ENCODE peak calls at places on chromosomes 12 and 14, in six cellular contexts. One of them, this sample, is unnamed.
A peak's percentile ranks its signal among the peaks of the same experiment; 100 is the strongest.

GRCh38 chr12:19689801-19690472 is 250.6 kb downstream of the AEBP2 start:
- DNase-seq in lower lobe of right lung: no peak
- DNase-seq in astrocyte of the spinal cord: no peak
- DNase-seq in endothelial cell of umbilical vein: no peak
- DNase-seq in osteoblast: no peak
- DNase-seq in Peyer's patch: no peak
- DNase-seq in this sample: no peak

GRCh38 chr12:58346032-58346632 is 404.8 kb downstream of the ATP23 start:
- DNase-seq in astrocyte of the spinal cord: peak; percentile 67
- DNase-seq in Peyer's patch: no peak
- DNase-seq in osteoblast: no peak
- DNase-seq in endothelial cell of umbilical vein: peak; percentile 58
- DNase-seq in lower lobe of right lung: no peak
- DNase-seq in this sample: no peak

GRCh38 chr14:57247283-57247682 is 21.4 kb downstream of the EXOC5 start:
- DNase-seq in Peyer's patch: no peak
- DNase-seq in lower lobe of right lung: no peak
- DNase-seq in astrocyte of the spinal cord: no peak
- DNase-seq in endothelial cell of umbilical vein: no peak
- DNase-seq in osteoblast: no peak
- DNase-seq in this sample: no peak

GRCh38 chr12:121974026-121974985 is 47.4 kb upstream of the BCL7A start:
- DNase-seq in lower lobe of right lung: no peak
- DNase-seq in astrocyte of the spinal cord: no peak
- DNase-seq in Peyer's patch: no peak
- DNase-seq in osteoblast: peak; percentile 62
- DNase-seq in endothelial cell of umbilical vein: no peak
- DNase-seq in this sample: peak; percentile 52

GRCh38 chr12:111406474-111407370 is 999 bp downstream of the SH2B3 start:
- DNase-seq in osteoblast: peak; percentile 87
- DNase-seq in endothelial cell of umbilical vein: no peak
- DNase-seq in lower lobe of right lung: peak; percentile 78
- DNase-seq in astrocyte of the spinal cord: no peak
- DNase-seq in Peyer's patch: peak; percentile 76
- DNase-seq in this sample: no peak

GRCh38 chr12:67994046-67994445 is 4.8 kb downstream of the IFNG-AS1 start:
- DNase-seq in lower lobe of right lung: no peak
- DNase-seq in endothelial cell of umbilical vein: no peak
- DNase-seq in astrocyte of the spinal cord: no peak
- DNase-seq in Peyer's patch: no peak
- DNase-seq in osteoblast: no peak
- DNase-seq in this sample: no peak

GRCh38 chr14:35750202-35750904 is 58.7 kb downstream of the RALGAPA1 start:
- DNase-seq in lower lobe of right lung: no peak
- DNase-seq in osteoblast: no peak
- DNase-seq in astrocyte of the spinal cord: no peak
- DNase-seq in endothelial cell of umbilical vein: no peak
- DNase-seq in Peyer's patch: no peak
- DNase-seq in this sample: no peak

GRCh38 chr14:42222924-42223471 is 616.3 kb downstream of the LRFN5 start:
- DNase-seq in lower lobe of right lung: no peak
- DNase-seq in endothelial cell of umbilical vein: no peak
- DNase-seq in astrocyte of the spinal cord: peak; percentile 82
- DNase-seq in osteoblast: peak; percentile 1
- DNase-seq in Peyer's patch: no peak
- DNase-seq in this sample: peak; percentile 19

GRCh38 chr12:87150969-87151662 is 878.1 kb downstream of the C12orf50 start:
- DNase-seq in lower lobe of right lung: no peak
- DNase-seq in Peyer's patch: no peak
- DNase-seq in astrocyte of the spinal cord: no peak
- DNase-seq in osteoblast: no peak
- DNase-seq in endothelial cell of umbilical vein: no peak
- DNase-seq in this sample: no peak

GRCh38 chr12:105850103-105850968 is 288.4 kb downstream of the NUAK1 start:
- DNase-seq in endothelial cell of umbilical vein: peak; percentile 48
- DNase-seq in lower lobe of right lung: no peak
- DNase-seq in Peyer's patch: no peak
- DNase-seq in astrocyte of the spinal cord: no peak
- DNase-seq in osteoblast: no peak
- DNase-seq in this sample: no peak

DNA sequence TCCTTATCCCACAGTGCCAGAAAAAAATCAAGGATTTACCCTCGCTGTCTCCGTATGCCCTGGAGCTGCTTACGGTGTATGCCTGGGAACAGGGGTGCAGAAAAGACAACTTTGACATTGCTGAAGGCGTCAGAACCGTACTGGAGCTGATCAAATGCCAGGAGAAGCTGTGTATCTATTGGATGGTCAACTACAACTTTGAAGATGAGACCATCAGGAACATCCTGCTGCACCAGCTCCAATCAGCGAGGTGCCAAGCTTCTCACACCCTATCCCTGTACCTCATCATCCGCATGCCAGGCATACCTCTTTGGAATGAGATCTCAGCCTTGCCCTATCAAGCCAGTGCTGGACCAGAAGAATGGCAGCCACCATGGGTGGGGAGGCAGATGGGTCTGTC is 19.2 kb downstream of the OAS2 start:
- DNase-seq in endothelial cell of umbilical vein: no peak
- DNase-seq in osteoblast: no peak
- DNase-seq in astrocyte of the spinal cord: no peak
- DNase-seq in Peyer's patch: peak; percentile 15
- DNase-seq in lower lobe of right lung: no peak
- DNase-seq in this sample: no peak
- H3K4me3 ChIP-seq in endothelial cell of umbilical vein: no peak overlapping the region
- H3K4me3 ChIP-seq in osteoblast: no peak overlapping the region
- H3K4me3 ChIP-seq in astrocyte of the spinal cord: no peak overlapping the region
- H3K4me3 ChIP-seq in Peyer's patch: no peak overlapping the region
- H3K4me3 ChIP-seq in lower lobe of right lung: no peak overlapping the region
- H3K4me3 ChIP-seq in this sample: no peak overlapping the region

GRCh38 chr14:64786296-64787149 is 82.3 kb downstream of the PLEKHG3 start:
- DNase-seq in Peyer's patch: no peak
- DNase-seq in osteoblast: no peak
- DNase-seq in lower lobe of right lung: no peak
- DNase-seq in endothelial cell of umbilical vein: peak; percentile 45
- DNase-seq in astrocyte of the spinal cord: peak; percentile 27
- DNase-seq in this sample: no peak
- TF ChIP-seq CTCF in Peyer's patch: no peak
- TF ChIP-seq CTCF in osteoblast: no peak
- TF ChIP-seq CTCF in lower lobe of right lung: no peak
- TF ChIP-seq CTCF in endothelial cell of umbilical vein: no peak
- TF ChIP-seq CTCF in astrocyte of the spinal cord: no peak
- TF ChIP-seq CTCF in this sample: no peak

DNA sequence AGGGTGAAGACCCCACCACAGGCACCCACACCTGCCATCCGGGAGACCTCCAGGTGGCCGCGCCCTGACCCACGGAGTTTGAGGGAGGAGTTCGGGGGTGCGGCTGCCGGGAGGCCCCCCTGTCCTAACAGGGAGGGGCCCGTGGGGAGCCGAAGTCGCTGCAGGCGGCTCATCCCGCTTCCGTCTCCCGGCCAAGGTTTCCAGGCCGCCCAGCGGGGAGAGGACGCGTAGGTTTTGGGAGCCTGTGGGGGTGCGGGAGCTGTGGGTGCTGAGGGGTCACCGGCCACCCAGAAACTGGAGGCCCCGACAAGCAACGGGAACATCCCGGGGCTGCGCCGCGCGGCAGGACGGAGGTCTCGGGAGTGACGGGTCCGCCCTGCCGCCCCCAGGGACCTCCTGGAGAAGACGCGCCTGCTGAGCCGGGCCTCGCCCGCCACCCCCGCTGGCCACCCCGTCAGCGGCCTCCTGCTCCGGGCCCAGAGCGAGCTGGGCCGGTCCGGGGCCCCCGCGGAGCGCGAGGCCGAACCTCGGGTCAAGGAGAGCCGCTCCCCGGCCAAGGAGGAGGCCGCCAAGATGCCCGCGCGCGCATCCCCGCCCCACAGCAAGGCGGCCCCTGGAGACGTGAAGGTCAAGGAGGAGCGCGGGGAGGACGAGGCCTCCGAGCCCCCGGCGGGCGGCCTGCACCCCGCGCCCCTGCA is 27.7 kb downstream of the LRCOL1 start:
- DNase-seq in endothelial cell of umbilical vein: no peak
- DNase-seq in lower lobe of right lung: no peak
- DNase-seq in astrocyte of the spinal cord: no peak
- DNase-seq in Peyer's patch: no peak
- DNase-seq in osteoblast: no peak
- DNase-seq in this sample: no peak
- H3K4me3 ChIP-seq in endothelial cell of umbilical vein: no peak overlapping the region
- H3K4me3 ChIP-seq in lower lobe of right lung: peak overlapping the region; percentile 34
- H3K4me3 ChIP-seq in astrocyte of the spinal cord: no peak overlapping the region
- H3K4me3 ChIP-seq in Peyer's patch: peak overlapping the region; percentile 34
- H3K4me3 ChIP-seq in osteoblast: no peak overlapping the region
- H3K4me3 ChIP-seq in this sample: no peak overlapping the region

DNA sequence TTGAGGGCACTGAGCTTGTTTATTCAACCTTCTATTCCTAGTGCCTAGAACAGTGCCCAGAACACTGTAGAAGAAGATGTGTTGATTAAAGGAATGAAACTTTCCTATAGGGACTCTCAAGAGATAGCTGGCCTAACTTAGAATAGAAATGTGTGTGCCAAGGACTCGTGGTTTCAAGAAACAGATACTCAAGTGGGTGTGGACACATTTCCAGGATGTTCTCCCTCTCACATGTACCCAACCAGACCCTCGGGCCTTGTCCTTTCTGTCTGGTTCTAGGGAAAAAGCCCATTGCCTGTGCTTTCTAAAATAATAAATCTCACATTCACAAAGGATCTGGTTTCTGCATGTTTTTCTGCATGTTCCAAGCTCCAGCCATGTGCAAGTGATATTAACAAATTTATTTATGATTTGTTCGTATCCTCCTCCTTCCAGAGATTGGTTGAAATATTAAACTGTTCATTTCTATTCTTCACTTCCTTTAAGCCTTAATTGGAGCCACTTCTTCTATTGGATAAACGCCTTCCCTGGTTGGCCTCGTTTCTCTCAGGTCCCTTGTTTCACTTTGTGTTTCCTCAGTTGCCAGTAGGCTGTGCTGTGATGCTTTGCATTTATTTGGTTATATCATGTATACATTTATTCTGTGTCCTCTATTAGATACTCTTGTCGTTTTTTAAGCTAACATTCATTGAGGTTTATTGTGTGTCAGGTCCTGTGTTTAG is 89.8 kb downstream of the CRADD start:
- DNase-seq in osteoblast: peak; percentile 61
- DNase-seq in astrocyte of the spinal cord: peak; percentile 78
- DNase-seq in endothelial cell of umbilical vein: peak; percentile 68
- DNase-seq in lower lobe of right lung: no peak
- DNase-seq in Peyer's patch: peak; percentile 68
- DNase-seq in this sample: no peak
- TF ChIP-seq CTCF in osteoblast: peak; percentile 80
- TF ChIP-seq CTCF in astrocyte of the spinal cord: peak; percentile 70
- TF ChIP-seq CTCF in endothelial cell of umbilical vein: peak; percentile 53
- TF ChIP-seq CTCF in lower lobe of right lung: peak; percentile 63
- TF ChIP-seq CTCF in Peyer's patch: peak; percentile 77
- TF ChIP-seq CTCF in this sample: peak; percentile 61

This sample was measured in retinal pigment epithelial cell.